ENCODE peak calls at places on chromosomes 6 and 20, in nine cellular contexts. A, F, Z, U, K, R, D, M and J are unnamed samples.

GRCh38 chr20:37309290-37309689 is 19.8 kb downstream of the MANBAL start:
- DNase-seq in A (no peak), F (no peak), Z (no peak), U (no peak), K (no peak), R (no peak), D (no peak), M (no peak), J (peak; percentile 40)

GRCh38 chr20:47334022-47334551 is 22.4 kb downstream of the ZMYND8 start:
- DNase-seq in A (peak; percentile 83), F (no peak), Z (no peak), U (peak; percentile 98), K (peak; percentile 37), R (no peak), D (no peak), M (no peak), J (no peak)

GRCh38 chr6:17622144-17622543 is 22.0 kb downstream of the FAM8A1 start:
- DNase-seq in A (no peak), F (peak; percentile 65), Z (peak; percentile 66), U (no peak), K (peak; percentile 86), R (no peak), D (no peak), M (no peak), J (no peak)

GRCh38 chr20:44056010-44056698 is 130.8 kb downstream of the JPH2 start:
- DNase-seq in A (no peak), F (no peak), Z (no peak), U (peak; percentile 36), K (peak; percentile 18), R (no peak), D (no peak), M (peak; percentile 71), J (peak; percentile 54)

GRCh38 chr20:38125157-38126056 is 39.7 kb downstream of the TGM2 start:
- DNase-seq in A (no peak), F (peak; percentile 20), Z (no peak), U (peak; percentile 60), K (no peak), R (peak; percentile 94), D (no peak), M (no peak), J (peak; percentile 91)

GRCh38 chr6:128068110-128068460 is 167.2 kb upstream of the THEMIS start:
- DNase-seq in A (no peak), F (peak; percentile 3), Z (no peak), U (no peak), K (peak; percentile 45), R (no peak), D (no peak), M (peak; percentile 25), J (no peak)

GRCh38 chr20:12970372-12970821 is 38.4 kb upstream of the SPTLC3 start:
- DNase-seq in A (peak; percentile 5), F (no peak), Z (no peak), U (peak; percentile 29), K (peak; percentile 15), R (no peak), D (no peak), M (peak; percentile 39), J (no peak)

GRCh38 chr20:34037121-34037520 is 43.4 kb downstream of the RALY start:
- DNase-seq in A (no peak), F (no peak), Z (no peak), U (no peak), K (no peak), R (no peak), D (peak; percentile 12), M (no peak), J (no peak)

GRCh38 chr6:105803439-105803838 is 282.7 kb upstream of the PRDM1 start:
- DNase-seq in A (no peak), F (no peak), Z (no peak), U (peak; percentile 69), K (no peak), R (no peak), D (no peak), M (no peak), J (no peak)